ENCODE peak calls at places on chromosomes 2 and 18, in four cellular contexts. U is SJCRH30, Z is heart right ventricle, T is upper lobe of left lung. L is an unnamed sample.

GRCh38 chr2:209629622-209630021 is 142.0 kb upstream of the UNC80 start:
- DNase-seq in Z (no peak), T (no peak), U (peak), L (no peak)

GRCh38 chr2:216698895-216699294 is 3.5 kb upstream of the IGFBP5 start:
- DNase-seq in Z (peak), T (no peak), U (peak), L (no peak)

GRCh38 chr2:218745559-218746469 is 35.2 kb downstream of the TTLL4 start:
- DNase-seq in U (peak), Z (peak), T (no peak), L (no peak)

GRCh38 chr2:120432976-120433815 is 87.3 kb downstream of the INHBB start:
- DNase-seq in Z (no peak), U (no peak), T (no peak), L (no peak)

GRCh38 chr2:98649992-98650375 is 41.6 kb downstream of the UNC50 start:
- DNase-seq in T (no peak), U (no peak), Z (no peak), L (no peak)

GRCh38 chr2:56465491-56465890 is 281.7 kb downstream of the CCDC85A start:
- DNase-seq in U (no peak), T (no peak), Z (no peak), L (no peak)

GRCh38 chr2:157874997-157875719 is 972 bp downstream of the ACVR1 start:
- DNase-seq in T (peak), U (peak), Z (peak), L (peak)

GRCh38 chr2:43980902-43981301 is 14.9 kb downstream of the LRPPRC start:
- DNase-seq in U (no peak), T (no peak), Z (no peak), L (no peak)

GRCh38 chr2:215423234-215423633 is 12.6 kb downstream of the FN1 start:
- DNase-seq in T (no peak), U (no peak), Z (no peak), L (no peak)

GRCh38 chr2:71926098-71926466 is 221.6 kb downstream of the CYP26B1 start:
- DNase-seq in U (no peak), Z (no peak), T (no peak), L (no peak)

GRCh38 chr2:241498115-241499070 is 10.0 kb downstream of the STK25 start:
- DNase-seq in U (no peak), Z (no peak), T (no peak), L (no peak)

GRCh38 chr18:9617006-9617542 is 2.7 kb upstream of the PPP4R1 start:
- DNase-seq in U (no peak), Z (no peak), T (no peak), L (no peak)

GRCh38 chr2:62320657-62321357 is 124.9 kb downstream of the B3GNT2 start:
- DNase-seq in T (no peak), Z (no peak), U (no peak), L (no peak)

GRCh38 chr18:59067873-59068272 is 71.8 kb upstream of the SEC11C start:
- DNase-seq in Z (no peak), U (no peak), T (no peak), L (no peak)

GRCh38 chr2:45176399-45176798 is 167.1 kb upstream of the SIX2 start:
- DNase-seq in Z (no peak), U (no peak), T (no peak), L (no peak)

GRCh38 chr2:16773080-16773713 is 107.6 kb upstream of the CYRIA start:
- DNase-seq in Z (peak), T (no peak), U (peak), L (no peak)

GRCh38 chr18:68797901-68798300 is at the start of gene CCDC102B:
- DNase-seq in T (no peak), U (peak), Z (no peak), L (no peak)

GRCh38 chr18:46621111-46621766 is 35.8 kb downstream of the LOXHD1 start:
- DNase-seq in U (no peak), Z (no peak), T (no peak), L (no peak)

GRCh38 chr18:37434161-37434860 is 131.3 kb downstream of the CELF4 start:
- DNase-seq in T (no peak), U (no peak), Z (no peak), L (no peak)

GRCh38 chr18:5975111-5975622 is 79.8 kb upstream of the TMEM200C start:
- DNase-seq in T (no peak), U (no peak), Z (no peak), L (no peak)

GRCh38 chr2:112959109-112959591 is 18.7 kb upstream of the IL36G start:
- DNase-seq in Z (no peak), U (no peak), T (no peak), L (no peak)

GRCh38 chr2:130920417-130921030 is 83.8 kb downstream of the ARHGEF4 start:
- DNase-seq in T (no peak), Z (peak), U (peak), L (peak)

GRCh38 chr2:383173-383572 is 95.3 kb upstream of the ALKAL2 start:
- DNase-seq in U (no peak), Z (no peak), T (no peak), L (no peak)

GRCh38 chr2:136310797-136311558 is 193.0 kb upstream of the CXCR4 start:
- DNase-seq in Z (no peak), U (no peak), T (no peak), L (no peak)

GRCh38 chr2:238863749-238864206 is 15.9 kb downstream of the TWIST2 start:
- DNase-seq in U (no peak), Z (no peak), T (no peak), L (no peak)
- H3K4me3 ChIP-seq in U (no peak), Z (no peak), T (no peak), L (no peak)

GRCh38 chr2:201698588-201699226 is at the start of gene MPP4:
- DNase-seq in T (no peak), Z (no peak), U (no peak), L (no peak)
- H3K27ac ChIP-seq in T (no peak), Z (no peak), U (no peak), L (no peak)

DNA sequence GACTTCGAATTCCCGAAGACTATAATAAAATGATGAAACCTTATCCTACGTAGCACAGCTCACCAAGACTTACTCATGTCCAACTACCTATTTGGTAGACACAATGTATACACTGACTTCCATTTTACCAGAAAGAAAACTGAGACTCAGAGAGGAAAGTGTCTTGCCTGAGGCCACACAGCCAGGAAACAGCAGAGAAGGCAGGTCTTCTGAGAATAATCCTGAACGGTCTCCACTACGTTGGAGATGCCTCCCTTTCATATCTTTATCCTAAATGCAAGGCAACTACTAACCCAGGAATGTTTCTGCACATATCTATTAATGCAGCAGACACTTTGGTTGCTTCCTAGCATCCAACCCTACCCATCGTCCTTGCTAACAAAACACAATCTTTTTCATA is 11.9 kb upstream of the FABP1 start:
- DNase-seq in T (no peak), U (no peak), Z (no peak), L (no peak)
- H3K4me3 ChIP-seq in T (no peak), U (no peak), Z (no peak), L (no peak)

DNA sequence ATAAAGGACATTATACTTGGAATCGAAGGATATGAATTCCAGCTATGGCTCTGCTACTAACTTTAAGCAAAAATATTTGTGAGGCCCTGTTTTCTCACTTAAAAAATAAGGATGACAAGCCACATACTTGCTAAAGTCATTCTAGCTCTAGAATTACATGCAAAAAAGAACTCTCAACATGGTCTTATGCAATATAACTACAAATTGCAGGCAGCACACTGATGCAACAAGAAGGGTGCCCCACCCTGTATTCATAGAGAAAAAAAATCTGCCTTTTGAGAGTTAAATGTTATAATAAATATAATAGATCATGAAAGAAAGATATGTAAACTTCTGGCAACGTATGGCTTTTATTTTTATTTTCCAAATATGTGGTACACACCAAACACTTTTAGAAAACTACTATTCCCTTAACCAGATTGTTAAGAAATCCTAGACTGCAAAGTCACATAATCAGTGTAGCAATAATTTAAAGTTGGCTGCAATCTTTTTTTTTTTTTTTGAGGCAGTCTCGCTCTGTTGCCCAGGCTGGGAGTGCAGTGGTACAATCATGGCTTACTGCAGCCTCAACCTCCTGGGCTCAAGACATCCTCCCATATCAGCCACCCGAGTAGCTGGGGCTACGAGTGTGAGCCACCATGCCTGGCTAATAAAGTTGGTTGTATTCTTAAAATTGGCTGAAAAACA is 40.2 kb upstream of the WDSUB1 start:
- DNase-seq in Z (no peak), U (no peak), T (no peak), L (no peak)
- H3K27ac ChIP-seq in Z (no peak), U (no peak), T (peak), L (no peak)

GRCh38 chr2:96143231-96143847 is 1.9 kb downstream of the DUSP2 start:
- DNase-seq in U (no peak), Z (no peak), T (no peak), L (peak)
- H3K4me3 ChIP-seq in U (no peak), Z (peak), T (peak), L (peak)

GRCh38 chr2:4979127-4979526 is 713.1 kb upstream of the SOX11 start:
- DNase-seq in T (no peak), Z (no peak), U (no peak), L (no peak)

GRCh38 chr2:4980989-4981388 is 711.2 kb upstream of the SOX11 start:
- DNase-seq in T (no peak), U (no peak), Z (no peak), L (no peak)

GRCh38 chr2:4976407-4976806 is 715.8 kb upstream of the SOX11 start:
- DNase-seq in Z (no peak), U (no peak), T (no peak), L (no peak)

DNA sequence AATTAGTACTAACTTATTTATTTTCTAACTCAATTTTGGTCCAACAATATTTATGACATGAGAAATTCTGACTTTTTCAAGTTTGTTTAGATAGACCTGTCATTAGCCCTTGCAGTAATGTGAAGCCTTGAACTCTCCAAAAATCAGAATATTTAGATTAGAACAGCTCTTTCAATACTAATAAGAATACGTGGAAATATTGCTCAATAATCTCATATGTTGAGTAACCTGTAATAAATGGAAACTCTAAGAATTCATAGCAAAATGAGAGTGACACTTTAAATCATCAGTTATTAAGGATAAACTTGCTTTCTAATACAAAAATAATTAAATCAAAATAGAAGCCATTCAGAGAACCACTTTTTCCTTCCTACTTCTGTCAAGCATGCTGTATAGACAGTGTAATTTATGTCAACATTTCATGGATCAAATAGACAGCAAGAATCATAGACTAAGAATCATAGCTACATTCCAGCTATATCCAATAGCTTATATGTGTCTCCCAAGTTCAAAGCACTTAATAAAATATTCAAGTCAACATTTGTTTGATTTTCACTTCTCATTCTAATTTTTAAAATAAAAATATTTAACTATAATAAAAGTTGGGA is 710.3 kb upstream of the SOX11 start:
- DNase-seq in T (no peak), U (no peak), Z (no peak), L (no peak)
- H3K27ac ChIP-seq in T (no peak), U (no peak), Z (no peak), L (no peak)

DNA sequence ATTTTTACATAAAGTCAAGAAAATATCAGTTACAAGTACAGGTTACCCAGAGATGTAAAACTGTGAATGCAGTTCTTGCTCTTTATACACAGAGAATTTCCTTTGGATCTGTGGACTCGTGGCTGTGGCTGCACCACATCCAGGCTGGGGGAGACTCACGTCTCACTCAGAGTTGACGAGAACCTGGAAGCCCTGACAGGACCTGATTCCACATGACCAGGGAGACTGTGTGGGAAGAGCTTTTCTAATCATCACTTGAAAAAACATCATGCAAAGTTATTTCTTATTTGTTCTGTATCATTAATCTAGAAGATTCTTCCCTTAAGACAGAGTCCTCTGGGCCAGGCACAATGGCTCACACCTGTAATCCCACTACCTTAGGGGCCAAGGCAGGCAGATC is 1159.0 kb downstream of the RPIA start:
- DNase-seq in T (no peak), Z (no peak), U (no peak), L (no peak)
- H3K4me3 ChIP-seq in T (no peak), Z (no peak), U (no peak), L (no peak)

DNA sequence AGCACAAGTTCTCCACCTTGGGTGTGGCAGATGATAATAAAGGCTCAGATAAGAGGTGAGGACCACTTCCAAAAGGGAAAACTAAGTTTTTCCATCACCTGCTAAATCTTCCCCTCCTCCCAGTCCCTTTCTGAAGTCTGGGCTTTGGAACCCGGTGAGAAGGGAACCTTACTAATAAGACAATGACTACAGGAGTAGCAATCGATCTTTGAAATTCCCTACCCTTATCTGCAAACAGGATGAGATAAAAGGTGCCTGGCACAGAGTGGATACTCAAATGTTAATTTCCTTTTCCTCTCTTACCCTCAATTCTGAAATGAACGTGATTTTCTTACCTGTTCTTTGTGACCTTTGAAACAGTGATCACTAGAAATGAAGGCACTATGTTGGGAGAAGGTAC is 69.7 kb upstream of the NARS1 start:
- DNase-seq in U (no peak), T (no peak), Z (no peak), L (no peak)
- H3K27ac ChIP-seq in U (no peak), T (no peak), Z (no peak), L (no peak)

GRCh38 chr18:40356153-40356552 is 1598.9 kb upstream of the PIK3C3 start:
- DNase-seq in Z (no peak), U (no peak), T (no peak), L (no peak)
- H3K4me3 ChIP-seq in Z (no peak), U (no peak), T (no peak), L (no peak)

L was measured in CD8-positive, alpha-beta memory T cell.